ENCODE peak calls at places on chromosomes 6 and 20, in five cellular contexts. One of them, this sample, is unnamed.

GRCh38 chr6:33172307-33173227 is 19.7 kb downstream of the COL11A2 start:
- DNase-seq in mammary epithelial cell: peak; percentile 29
- DNase-seq in stimulated activated CD4-positive, alpha-beta T cell treated with anti-CD3 and anti-CD28 coated beads, Interleukin-2, amount 100 ng/mL, for 24 hours: no peak
- DNase-seq in hepatocyte: peak; percentile 56
- DNase-seq in KG1: no peak
- DNase-seq in this sample: no peak

GRCh38 chr6:138289739-138290138 is 71.4 kb upstream of the PBOV1 start:
- DNase-seq in hepatocyte: peak; percentile 38
- DNase-seq in KG1: no peak
- DNase-seq in mammary epithelial cell: peak; percentile 29
- DNase-seq in stimulated activated CD4-positive, alpha-beta T cell treated with anti-CD3 and anti-CD28 coated beads, Interleukin-2, amount 100 ng/mL, for 24 hours: peak; percentile 14
- DNase-seq in this sample: no peak

GRCh38 chr6:16671302-16672289 is 89.7 kb downstream of the ATXN1 start:
- DNase-seq in hepatocyte: no peak
- DNase-seq in mammary epithelial cell: no peak
- DNase-seq in KG1: no peak
- DNase-seq in stimulated activated CD4-positive, alpha-beta T cell treated with anti-CD3 and anti-CD28 coated beads, Interleukin-2, amount 100 ng/mL, for 24 hours: no peak
- DNase-seq in this sample: no peak

GRCh38 chr20:49575551-49576060 is 7.7 kb upstream of the PTGIS start:
- DNase-seq in KG1: no peak
- DNase-seq in mammary epithelial cell: no peak
- DNase-seq in stimulated activated CD4-positive, alpha-beta T cell treated with anti-CD3 and anti-CD28 coated beads, Interleukin-2, amount 100 ng/mL, for 24 hours: no peak
- DNase-seq in hepatocyte: peak; percentile 48
- DNase-seq in this sample: no peak

GRCh38 chr6:152151930-152152329 is 344.4 kb downstream of the ESR1 start:
- DNase-seq in mammary epithelial cell: no peak
- DNase-seq in hepatocyte: no peak
- DNase-seq in stimulated activated CD4-positive, alpha-beta T cell treated with anti-CD3 and anti-CD28 coated beads, Interleukin-2, amount 100 ng/mL, for 24 hours: no peak
- DNase-seq in KG1: no peak
- DNase-seq in this sample: no peak

GRCh38 chr6:3456794-3457709 is at the start of gene SLC22A23:
- DNase-seq in KG1: no peak
- DNase-seq in mammary epithelial cell: peak; percentile 60
- DNase-seq in hepatocyte: peak; percentile 87
- DNase-seq in stimulated activated CD4-positive, alpha-beta T cell treated with anti-CD3 and anti-CD28 coated beads, Interleukin-2, amount 100 ng/mL, for 24 hours: peak; percentile 79
- DNase-seq in this sample: peak; percentile 23

GRCh38 chr6:21393426-21394165 is 200.0 kb upstream of the SOX4 start:
- DNase-seq in stimulated activated CD4-positive, alpha-beta T cell treated with anti-CD3 and anti-CD28 coated beads, Interleukin-2, amount 100 ng/mL, for 24 hours: no peak
- DNase-seq in mammary epithelial cell: no peak
- DNase-seq in KG1: no peak
- DNase-seq in hepatocyte: no peak
- DNase-seq in this sample: no peak

GRCh38 chr6:165729307-165729936 is 66.4 kb upstream of the PDE10A start:
- DNase-seq in hepatocyte: no peak
- DNase-seq in KG1: peak; percentile 31
- DNase-seq in mammary epithelial cell: peak; percentile 1
- DNase-seq in stimulated activated CD4-positive, alpha-beta T cell treated with anti-CD3 and anti-CD28 coated beads, Interleukin-2, amount 100 ng/mL, for 24 hours: peak; percentile 43
- DNase-seq in this sample: no peak

GRCh38 chr20:62141397-62142251 is 1.6 kb downstream of the PSMA7 start:
- DNase-seq in hepatocyte: peak; percentile 59
- DNase-seq in stimulated activated CD4-positive, alpha-beta T cell treated with anti-CD3 and anti-CD28 coated beads, Interleukin-2, amount 100 ng/mL, for 24 hours: peak; percentile 32
- DNase-seq in mammary epithelial cell: peak; percentile 51
- DNase-seq in KG1: no peak
- DNase-seq in this sample: no peak